ENCODE peak calls at places on chromosomes 11 and 22, in ten cellular contexts. Z is upper lobe of right lung; B is heart left ventricle; U is tibial nerve; W is CD8-positive, alpha-beta T cell; P is tibial artery; N is spleen; M is cardiac fibroblast; G is GM12865; X is neural progenitor cell. C is an unnamed sample.

GRCh38 chr22:23306438-23306921 is 126.2 kb downstream of the BCR start:
- DNase-seq in Z (peak; percentile 54), B (no peak), U (no peak), W (no peak), P (peak; percentile 73), N (peak; percentile 78), M (peak; percentile 97), G (no peak), X (no peak), C (peak; percentile 30)

GRCh38 chr22:37088108-37088605 is 21.4 kb downstream of the TMPRSS6 start:
- DNase-seq in Z (no peak), B (no peak), U (no peak), W (no peak), P (no peak), N (no peak), M (peak; percentile 23), G (no peak), X (no peak), C (no peak)

GRCh38 chr11:131609921-131610320 is 239.5 kb downstream of the NTM start:
- DNase-seq in Z (no peak), B (no peak), U (no peak), W (no peak), P (no peak), N (no peak), M (no peak), G (no peak), X (no peak), C (no peak)

GRCh38 chr11:70135142-70136132 is 57.3 kb downstream of the ANO1 start:
- DNase-seq in Z (no peak), B (no peak), U (no peak), W (no peak), P (no peak), N (no peak), M (peak; percentile 62), G (no peak), X (peak; percentile 51), C (no peak)

GRCh38 chr11:14054708-14055107 is 92.2 kb downstream of the SPON1 start:
- DNase-seq in Z (no peak), B (peak; percentile 44), U (no peak), W (no peak), P (no peak), N (no peak), M (no peak), G (no peak), X (no peak), C (no peak)

GRCh38 chr22:48218889-48219420 is 1456.5 kb downstream of the TBC1D22A start:
- DNase-seq in Z (no peak), B (no peak), U (no peak), W (no peak), P (peak; percentile 33), N (no peak), M (no peak), G (no peak), X (peak; percentile 28), C (no peak)

GRCh38 chr11:130581631-130582030 is 133.2 kb downstream of the ADAMTS15 start:
- DNase-seq in Z (no peak), B (no peak), U (no peak), W (no peak), P (no peak), N (no peak), M (peak; percentile 25), G (peak; percentile 15), X (no peak), C (peak; percentile 64)

GRCh38 chr11:61752117-61752924 is at the start of gene MYRF:
- DNase-seq in Z (peak; percentile 77), B (peak; percentile 41), U (no peak), W (peak; percentile 64), P (no peak), N (peak; percentile 84), M (peak; percentile 26), G (peak; percentile 26), X (peak; percentile 88), C (no peak)

GRCh38 chr11:128232588-128232987 is 354.8 kb downstream of the ETS1 start:
- DNase-seq in Z (no peak), B (no peak), U (no peak), W (no peak), P (no peak), N (no peak), M (no peak), G (no peak), X (no peak), C (no peak)

GRCh38 chr11:128235446-128235845 is 351.9 kb downstream of the ETS1 start:
- DNase-seq in Z (no peak), B (no peak), U (no peak), W (no peak), P (no peak), N (no peak), M (no peak), G (no peak), X (no peak), C (peak; percentile 59)

GRCh38 chr11:128235958-128236357 is 351.4 kb downstream of the ETS1 start:
- DNase-seq in Z (no peak), B (no peak), U (no peak), W (no peak), P (no peak), N (no peak), M (no peak), G (no peak), X (no peak), C (peak; percentile 48)

GRCh38 chr11:128227466-128227865 is 359.9 kb downstream of the ETS1 start:
- DNase-seq in Z (no peak), B (no peak), U (no peak), W (no peak), P (no peak), N (no peak), M (no peak), G (no peak), X (no peak), C (no peak)

GRCh38 chr11:128231845-128232410 is 355.4 kb downstream of the ETS1 start:
- DNase-seq in Z (no peak), B (no peak), U (no peak), W (no peak), P (no peak), N (no peak), M (no peak), G (no peak), X (no peak), C (no peak)
- TF ChIP-seq CTCF in Z (no peak), B (no peak), U (no peak), W (no peak), P (no peak), N (no peak), M (no peak), G (no peak), X (no peak), C (no peak)

GRCh38 chr11:57597461-57597892 is at the start of gene SERPING1:
- DNase-seq in Z (peak; percentile 77), B (peak; percentile 70), U (peak; percentile 86), W (no peak), P (peak; percentile 93), N (peak; percentile 72), M (peak; percentile 44), G (no peak), X (no peak), C (no peak)

GRCh38 chr11:57597971-57598830 is 716 bp downstream of the SERPING1 start:
- DNase-seq in Z (peak; percentile 88), B (peak; percentile 87), U (peak; percentile 74), W (no peak), P (peak; percentile 94), N (peak; percentile 79), M (peak; percentile 65), G (no peak), X (peak; percentile 98), C (no peak)

GRCh38 chr11:57598831-57599155 is 1.3 kb downstream of the SERPING1 start:
- DNase-seq in Z (no peak), B (no peak), U (no peak), W (no peak), P (no peak), N (no peak), M (peak; percentile 61), G (no peak), X (no peak), C (no peak)

GRCh38 chr11:57601297-57601696 is 3.8 kb downstream of the SERPING1 start:
- DNase-seq in Z (no peak), B (no peak), U (no peak), W (no peak), P (no peak), N (no peak), M (no peak), G (no peak), X (peak; percentile 34), C (no peak)

DNA sequence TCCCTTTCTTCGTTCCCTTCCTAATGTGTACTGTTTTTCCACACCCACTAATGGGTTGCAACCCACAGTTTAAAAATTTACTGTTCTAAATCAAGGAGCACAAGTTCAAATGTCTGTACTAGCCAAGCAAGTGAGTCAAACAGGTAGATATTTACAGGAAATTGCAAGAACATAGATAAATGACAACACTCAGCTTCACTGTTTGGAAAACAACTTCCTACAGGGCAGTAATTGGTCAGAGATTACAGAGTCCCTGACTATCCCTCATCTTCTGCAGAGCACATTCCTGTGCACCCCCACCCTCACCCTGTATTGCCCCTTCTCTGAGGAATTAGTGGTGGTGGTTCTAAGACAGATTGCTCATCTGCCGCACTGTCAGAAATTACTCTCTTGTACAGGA is 1.9 kb downstream of the SERPING1 start:
- DNase-seq in Z (no peak), B (no peak), U (no peak), W (no peak), P (no peak), N (no peak), M (peak; percentile 13), G (no peak), X (no peak), C (no peak)
- H3K4me3 ChIP-seq in Z (peak overlapping the region; percentile 60), B (peak overlapping the region; percentile 83), U (no peak overlapping the region), W (no peak overlapping the region), P (peak overlapping the region; percentile 82), N (peak overlapping the region; percentile 43), M (peak overlapping the region; percentile 66), G (no peak overlapping the region), X (peak overlapping the region; percentile 56), C (no peak overlapping the region)

GRCh38 chr11:47269002-47269828 is 718 bp upstream of the MADD start:
- DNase-seq in Z (peak; percentile 96), B (peak; percentile 91), U (peak; percentile 77), W (peak; percentile 85), P (peak; percentile 95), N (peak; percentile 97), M (peak; percentile 79), G (peak; percentile 95), X (peak; percentile 96), C (peak; percentile 87)
- TF ChIP-seq CTCF in Z (peak; percentile 32), B (no peak), U (no peak), W (peak; percentile 4), P (peak; percentile 17), N (no peak), M (peak; percentile 28), G (no peak), X (no peak), C (no peak)

GRCh38 chr11:120956710-120957500 is 67.0 kb upstream of the TBCEL start:
- DNase-seq in Z (no peak), B (no peak), U (no peak), W (peak; percentile 7), P (no peak), N (peak; percentile 78), M (no peak), G (peak; percentile 37), X (no peak), C (no peak)

GRCh38 chr11:120954381-120954780 is 69.5 kb upstream of the TBCEL start:
- DNase-seq in Z (no peak), B (no peak), U (no peak), W (no peak), P (no peak), N (no peak), M (no peak), G (no peak), X (no peak), C (no peak)

GRCh38 chr11:120952503-120953229 is 71.2 kb upstream of the TBCEL start:
- DNase-seq in Z (peak; percentile 82), B (peak; percentile 72), U (peak; percentile 45), W (peak; percentile 58), P (peak; percentile 71), N (peak; percentile 84), M (peak; percentile 70), G (peak; percentile 78), X (peak; percentile 89), C (peak; percentile 67)

GRCh38 chr11:120950880-120951279 is 73.0 kb upstream of the TBCEL start:
- DNase-seq in Z (no peak), B (no peak), U (no peak), W (no peak), P (no peak), N (no peak), M (no peak), G (no peak), X (no peak), C (no peak)

GRCh38 chr11:120953230-120953558 is 70.7 kb upstream of the TBCEL start:
- DNase-seq in Z (no peak), B (peak; percentile 19), U (no peak), W (no peak), P (no peak), N (no peak), M (no peak), G (no peak), X (no peak), C (no peak)
- H3K4me3 ChIP-seq in Z (no peak overlapping the region), B (no peak overlapping the region), U (no peak overlapping the region), W (no peak overlapping the region), P (no peak overlapping the region), N (no peak overlapping the region), M (no peak overlapping the region), G (no peak overlapping the region), X (no peak overlapping the region), C (no peak overlapping the region)